ENCODE peak calls at places on chromosome 14, in ten cellular contexts. I is stimulated activated CD4-positive, alpha-beta T cell treated with anti-CD3 and anti-CD28 coated beads, TNF-alpha, amount 100 ng/mL, for 4 hours; L is bronchial epithelial cell; A is AG08395; T is H1; D is SHP77; Q is lung; U is DMS153; V is NCI-H187 treated with DMSO at 0.1 percent for 48 hours; X is ACHN. C is an unnamed sample.

GRCh38 chr14:104586832-104587620 is 7.5 kb downstream of the C14orf180 start:
- DNase-seq in A (peak), Q (no peak), X (no peak), D (no peak), V (no peak), T (no peak), L (no peak), I (no peak), U (no peak), C (no peak)

GRCh38 chr14:88792572-88793258 is at the start of gene EML5:
- DNase-seq in X (peak), A (peak), L (peak), T (peak), Q (peak), D (peak), U (peak), V (peak), I (peak), C (peak)

GRCh38 chr14:86790408-86791364 is 1202.3 kb downstream of the GALC start:
- DNase-seq in A (no peak), X (peak), L (peak), D (no peak), I (no peak), U (no peak), Q (no peak), V (no peak), T (no peak), C (no peak)

GRCh38 chr14:94225460-94225989 is 51.4 kb downstream of the PPP4R4 start:
- DNase-seq in Q (no peak), X (no peak), D (no peak), L (no peak), I (no peak), V (no peak), U (no peak), A (no peak), T (no peak), C (no peak)

GRCh38 chr14:36915089-36915488 is 253.4 kb downstream of the PAX9 start:
- DNase-seq in D (peak), A (no peak), U (no peak), V (no peak), T (no peak), Q (no peak), L (no peak), X (no peak), I (no peak), C (no peak)

GRCh38 chr14:22400590-22401259 is 188.3 kb downstream of the DAD1 start:
- DNase-seq in X (no peak), Q (no peak), D (no peak), V (no peak), A (no peak), I (no peak), U (no peak), T (no peak), L (no peak), C (no peak)

GRCh38 chr14:91250912-91251311 is 6.4 kb upstream of the GPR68 start:
- DNase-seq in D (no peak), V (no peak), X (no peak), Q (no peak), I (no peak), U (no peak), L (no peak), T (no peak), A (peak), C (no peak)

GRCh38 chr14:75610839-75611238 is 32.4 kb downstream of the FLVCR2 start:
- DNase-seq in T (no peak), V (no peak), I (no peak), X (no peak), Q (no peak), A (no peak), L (no peak), D (no peak), U (no peak), C (no peak)

GRCh38 chr14:90381999-90382451 is 14.8 kb upstream of the CALM1 start:
- DNase-seq in D (peak), T (no peak), Q (peak), L (peak), I (no peak), X (no peak), V (peak), A (no peak), U (peak), C (no peak)